ENCODE peak calls at places on chromosome 5, in ten cellular contexts. One of them, this sample, is unnamed.

GRCh38 chr5:59174248-59174844 is 591.5 kb downstream of the RAB3C start:
- DNase-seq in epithelial cell of esophagus: peak
- DNase-seq in sigmoid colon: no peak
- DNase-seq in AG09309: peak
- DNase-seq in endothelial cell of umbilical vein: peak
- DNase-seq in neural crest cell: no peak
- DNase-seq in osteocyte: no peak
- DNase-seq in psoas muscle: no peak
- DNase-seq in lower leg skin: no peak
- DNase-seq in tibial artery: no peak
- DNase-seq in this sample: no peak

GRCh38 chr5:92409131-92409530 is 1026.0 kb upstream of the ARRDC3 start:
- DNase-seq in epithelial cell of esophagus: peak
- DNase-seq in sigmoid colon: no peak
- DNase-seq in AG09309: peak
- DNase-seq in endothelial cell of umbilical vein: no peak
- DNase-seq in neural crest cell: no peak
- DNase-seq in osteocyte: no peak
- DNase-seq in psoas muscle: no peak
- DNase-seq in lower leg skin: no peak
- DNase-seq in tibial artery: no peak
- DNase-seq in this sample: no peak

GRCh38 chr5:175162036-175162435 is 281.9 kb downstream of the DRD1 start:
- DNase-seq in epithelial cell of esophagus: no peak
- DNase-seq in sigmoid colon: no peak
- DNase-seq in AG09309: no peak
- DNase-seq in endothelial cell of umbilical vein: no peak
- DNase-seq in neural crest cell: no peak
- DNase-seq in osteocyte: no peak
- DNase-seq in psoas muscle: no peak
- DNase-seq in lower leg skin: no peak
- DNase-seq in tibial artery: no peak
- DNase-seq in this sample: no peak

GRCh38 chr5:164233796-164234195 is 728.4 kb downstream of the MAT2B start:
- DNase-seq in epithelial cell of esophagus: no peak
- DNase-seq in sigmoid colon: no peak
- DNase-seq in AG09309: no peak
- DNase-seq in endothelial cell of umbilical vein: peak
- DNase-seq in neural crest cell: no peak
- DNase-seq in osteocyte: no peak
- DNase-seq in psoas muscle: no peak
- DNase-seq in lower leg skin: no peak
- DNase-seq in tibial artery: no peak
- DNase-seq in this sample: no peak

GRCh38 chr5:10885026-10885425 is 124.0 kb upstream of the DAP start:
- DNase-seq in epithelial cell of esophagus: peak
- DNase-seq in sigmoid colon: no peak
- DNase-seq in AG09309: no peak
- DNase-seq in endothelial cell of umbilical vein: no peak
- DNase-seq in neural crest cell: no peak
- DNase-seq in osteocyte: peak
- DNase-seq in psoas muscle: no peak
- DNase-seq in lower leg skin: no peak
- DNase-seq in tibial artery: no peak
- DNase-seq in this sample: no peak

GRCh38 chr5:71836084-71836483 is 117.0 kb downstream of the CARTPT start:
- DNase-seq in epithelial cell of esophagus: no peak
- DNase-seq in sigmoid colon: no peak
- DNase-seq in AG09309: no peak
- DNase-seq in endothelial cell of umbilical vein: peak
- DNase-seq in neural crest cell: no peak
- DNase-seq in osteocyte: no peak
- DNase-seq in psoas muscle: no peak
- DNase-seq in lower leg skin: no peak
- DNase-seq in tibial artery: no peak
- DNase-seq in this sample: no peak

GRCh38 chr5:76269259-76269958 is 133.7 kb upstream of the IQGAP2 start:
- DNase-seq in epithelial cell of esophagus: no peak
- DNase-seq in sigmoid colon: no peak
- DNase-seq in AG09309: no peak
- DNase-seq in endothelial cell of umbilical vein: no peak
- DNase-seq in neural crest cell: no peak
- DNase-seq in osteocyte: no peak
- DNase-seq in psoas muscle: no peak
- DNase-seq in lower leg skin: no peak
- DNase-seq in tibial artery: no peak
- DNase-seq in this sample: no peak

GRCh38 chr5:149175346-149176113 is 34.2 kb downstream of the ABLIM3 start:
- DNase-seq in epithelial cell of esophagus: no peak
- DNase-seq in sigmoid colon: no peak
- DNase-seq in AG09309: no peak
- DNase-seq in endothelial cell of umbilical vein: no peak
- DNase-seq in neural crest cell: no peak
- DNase-seq in osteocyte: no peak
- DNase-seq in psoas muscle: peak
- DNase-seq in lower leg skin: peak
- DNase-seq in tibial artery: peak
- DNase-seq in this sample: no peak

GRCh38 chr5:466661-467310 is 23.8 kb downstream of the EXOC3 start:
- DNase-seq in epithelial cell of esophagus: no peak
- DNase-seq in sigmoid colon: peak
- DNase-seq in AG09309: no peak
- DNase-seq in endothelial cell of umbilical vein: no peak
- DNase-seq in neural crest cell: no peak
- DNase-seq in osteocyte: no peak
- DNase-seq in psoas muscle: no peak
- DNase-seq in lower leg skin: no peak
- DNase-seq in tibial artery: peak
- DNase-seq in this sample: peak

GRCh38 chr5:77015938-77016569 is 14.2 kb upstream of the AGGF1 start:
- DNase-seq in epithelial cell of esophagus: peak
- DNase-seq in sigmoid colon: no peak
- DNase-seq in AG09309: peak
- DNase-seq in endothelial cell of umbilical vein: peak
- DNase-seq in neural crest cell: no peak
- DNase-seq in osteocyte: no peak
- DNase-seq in psoas muscle: no peak
- DNase-seq in lower leg skin: no peak
- DNase-seq in tibial artery: no peak
- DNase-seq in this sample: no peak

GRCh38 chr5:104375345-104375744 is 812.8 kb upstream of the NUDT12 start:
- DNase-seq in epithelial cell of esophagus: no peak
- DNase-seq in sigmoid colon: no peak
- DNase-seq in AG09309: no peak
- DNase-seq in endothelial cell of umbilical vein: no peak
- DNase-seq in neural crest cell: no peak
- DNase-seq in osteocyte: no peak
- DNase-seq in psoas muscle: no peak
- DNase-seq in lower leg skin: no peak
- DNase-seq in tibial artery: no peak
- DNase-seq in this sample: no peak

GRCh38 chr5:111072949-111073682 is 1.6 kb downstream of the TSLP start:
- DNase-seq in epithelial cell of esophagus: peak
- DNase-seq in sigmoid colon: peak
- DNase-seq in AG09309: no peak
- DNase-seq in endothelial cell of umbilical vein: no peak
- DNase-seq in neural crest cell: peak
- DNase-seq in osteocyte: no peak
- DNase-seq in psoas muscle: peak
- DNase-seq in lower leg skin: peak
- DNase-seq in tibial artery: peak
- DNase-seq in this sample: no peak

GRCh38 chr5:15452030-15452429 is 48.0 kb upstream of the FBXL7 start:
- DNase-seq in epithelial cell of esophagus: no peak
- DNase-seq in sigmoid colon: peak
- DNase-seq in AG09309: no peak
- DNase-seq in endothelial cell of umbilical vein: no peak
- DNase-seq in neural crest cell: no peak
- DNase-seq in osteocyte: no peak
- DNase-seq in psoas muscle: no peak
- DNase-seq in lower leg skin: no peak
- DNase-seq in tibial artery: no peak
- DNase-seq in this sample: no peak

GRCh38 chr5:167565555-167565954 is 725.9 kb upstream of the WWC1 start:
- DNase-seq in epithelial cell of esophagus: peak
- DNase-seq in sigmoid colon: no peak
- DNase-seq in AG09309: no peak
- DNase-seq in endothelial cell of umbilical vein: no peak
- DNase-seq in neural crest cell: no peak
- DNase-seq in osteocyte: no peak
- DNase-seq in psoas muscle: no peak
- DNase-seq in lower leg skin: no peak
- DNase-seq in tibial artery: no peak
- DNase-seq in this sample: no peak
- TF ChIP-seq CTCF in epithelial cell of esophagus: peak
- TF ChIP-seq CTCF in sigmoid colon: no peak
- TF ChIP-seq CTCF in AG09309: peak
- TF ChIP-seq CTCF in endothelial cell of umbilical vein: no peak
- TF ChIP-seq CTCF in neural crest cell: peak
- TF ChIP-seq CTCF in osteocyte: peak
- TF ChIP-seq CTCF in psoas muscle: no peak
- TF ChIP-seq CTCF in lower leg skin: no peak
- TF ChIP-seq CTCF in tibial artery: peak
- TF ChIP-seq CTCF in this sample: no peak

GRCh38 chr5:74648835-74649286 is 8.3 kb upstream of the ENC1 start:
- DNase-seq in epithelial cell of esophagus: peak
- DNase-seq in sigmoid colon: no peak
- DNase-seq in AG09309: no peak
- DNase-seq in endothelial cell of umbilical vein: peak
- DNase-seq in neural crest cell: no peak
- DNase-seq in osteocyte: no peak
- DNase-seq in psoas muscle: no peak
- DNase-seq in lower leg skin: no peak
- DNase-seq in tibial artery: no peak
- DNase-seq in this sample: no peak
- TF ChIP-seq CTCF in epithelial cell of esophagus: peak
- TF ChIP-seq CTCF in sigmoid colon: peak
- TF ChIP-seq CTCF in AG09309: peak
- TF ChIP-seq CTCF in endothelial cell of umbilical vein: peak
- TF ChIP-seq CTCF in neural crest cell: peak
- TF ChIP-seq CTCF in osteocyte: peak
- TF ChIP-seq CTCF in psoas muscle: peak
- TF ChIP-seq CTCF in lower leg skin: no peak
- TF ChIP-seq CTCF in tibial artery: peak
- TF ChIP-seq CTCF in this sample: peak

GRCh38 chr5:35457912-35458823 is 159.5 kb upstream of the SPEF2 start:
- DNase-seq in epithelial cell of esophagus: no peak
- DNase-seq in sigmoid colon: no peak
- DNase-seq in AG09309: no peak
- DNase-seq in endothelial cell of umbilical vein: no peak
- DNase-seq in neural crest cell: no peak
- DNase-seq in osteocyte: no peak
- DNase-seq in psoas muscle: no peak
- DNase-seq in lower leg skin: no peak
- DNase-seq in tibial artery: no peak
- DNase-seq in this sample: no peak
- TF ChIP-seq CTCF in epithelial cell of esophagus: no peak
- TF ChIP-seq CTCF in sigmoid colon: no peak
- TF ChIP-seq CTCF in AG09309: no peak
- TF ChIP-seq CTCF in endothelial cell of umbilical vein: no peak
- TF ChIP-seq CTCF in neural crest cell: no peak
- TF ChIP-seq CTCF in osteocyte: no peak
- TF ChIP-seq CTCF in psoas muscle: no peak
- TF ChIP-seq CTCF in lower leg skin: no peak
- TF ChIP-seq CTCF in tibial artery: no peak
- TF ChIP-seq CTCF in this sample: no peak

DNA sequence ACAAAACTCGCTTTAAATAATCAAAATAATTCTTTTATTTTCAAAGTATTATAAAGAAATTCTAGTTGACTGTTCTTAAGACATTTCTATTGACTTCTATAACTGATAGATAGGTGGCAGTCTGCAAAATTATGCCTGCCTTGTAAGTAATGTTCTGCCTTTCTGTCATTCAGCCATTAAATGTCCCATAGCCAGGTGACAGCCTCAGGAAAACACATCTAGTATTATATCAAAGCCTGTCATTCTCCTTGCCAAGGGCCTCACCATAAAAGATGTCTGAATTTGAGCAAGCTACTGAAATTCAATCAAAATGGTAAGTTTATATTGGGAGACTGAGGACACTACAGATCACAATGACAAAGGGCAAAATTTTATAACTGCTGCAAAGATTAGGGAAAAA is 170.4 kb upstream of the COX7C start:
- DNase-seq in epithelial cell of esophagus: no peak
- DNase-seq in sigmoid colon: no peak
- DNase-seq in AG09309: no peak
- DNase-seq in endothelial cell of umbilical vein: no peak
- DNase-seq in neural crest cell: no peak
- DNase-seq in osteocyte: no peak
- DNase-seq in psoas muscle: no peak
- DNase-seq in lower leg skin: no peak
- DNase-seq in tibial artery: no peak
- DNase-seq in this sample: no peak
- TF ChIP-seq CTCF in epithelial cell of esophagus: no peak
- TF ChIP-seq CTCF in sigmoid colon: no peak
- TF ChIP-seq CTCF in AG09309: no peak
- TF ChIP-seq CTCF in endothelial cell of umbilical vein: no peak
- TF ChIP-seq CTCF in neural crest cell: no peak
- TF ChIP-seq CTCF in osteocyte: no peak
- TF ChIP-seq CTCF in psoas muscle: no peak
- TF ChIP-seq CTCF in lower leg skin: no peak
- TF ChIP-seq CTCF in tibial artery: no peak
- TF ChIP-seq CTCF in this sample: no peak